ENCODE peak calls at places on chromosomes 7 and 10, in four cellular contexts. One of them, this sample, is unnamed.

GRCh38 chr7:41700044-41700471 is 2.8 kb downstream of the INHBA start:
- DNase-seq in psoas muscle: no peak
- DNase-seq in stimulated activated naive CD4-positive, alpha-beta T cell: no peak
- DNase-seq in choroid plexus epithelial cell: no peak
- DNase-seq in this sample: no peak

GRCh38 chr10:3398825-3399646 is 226.5 kb upstream of the PITRM1 start:
- DNase-seq in stimulated activated naive CD4-positive, alpha-beta T cell: no peak
- DNase-seq in choroid plexus epithelial cell: no peak
- DNase-seq in psoas muscle: no peak
- DNase-seq in this sample: no peak

GRCh38 chr7:29779017-29779416 is 27.3 kb upstream of the WIPF3 start:
- DNase-seq in choroid plexus epithelial cell: no peak
- DNase-seq in psoas muscle: no peak
- DNase-seq in stimulated activated naive CD4-positive, alpha-beta T cell: no peak
- DNase-seq in this sample: no peak

GRCh38 chr10:47252093-47252780 is 47.8 kb upstream of the GDF10 start:
- DNase-seq in choroid plexus epithelial cell: no peak
- DNase-seq in stimulated activated naive CD4-positive, alpha-beta T cell: no peak
- DNase-seq in psoas muscle: no peak
- DNase-seq in this sample: no peak

GRCh38 chr7:157845203-157845810 is 508.5 kb downstream of the DNAJB6 start:
- DNase-seq in psoas muscle: peak
- DNase-seq in choroid plexus epithelial cell: no peak
- DNase-seq in stimulated activated naive CD4-positive, alpha-beta T cell: no peak
- DNase-seq in this sample: no peak

GRCh38 chr10:103295391-103296044 is 18.6 kb downstream of the INA start:
- DNase-seq in stimulated activated naive CD4-positive, alpha-beta T cell: no peak
- DNase-seq in psoas muscle: no peak
- DNase-seq in choroid plexus epithelial cell: peak
- DNase-seq in this sample: no peak

GRCh38 chr7:131945313-131945831 is 388.9 kb upstream of the PODXL start:
- DNase-seq in stimulated activated naive CD4-positive, alpha-beta T cell: no peak
- DNase-seq in psoas muscle: peak
- DNase-seq in choroid plexus epithelial cell: peak
- DNase-seq in this sample: no peak

GRCh38 chr7:2873686-2874551 is 29.8 kb upstream of the GNA12 start:
- DNase-seq in psoas muscle: no peak
- DNase-seq in stimulated activated naive CD4-positive, alpha-beta T cell: no peak
- DNase-seq in choroid plexus epithelial cell: peak
- DNase-seq in this sample: peak

GRCh38 chr10:127346604-127347003 is 150.2 kb upstream of the INSYN2A start:
- DNase-seq in stimulated activated naive CD4-positive, alpha-beta T cell: no peak
- DNase-seq in choroid plexus epithelial cell: no peak
- DNase-seq in psoas muscle: no peak
- DNase-seq in this sample: peak

GRCh38 chr7:20064974-20065862 is 152.0 kb downstream of the MACC1 start:
- DNase-seq in stimulated activated naive CD4-positive, alpha-beta T cell: no peak
- DNase-seq in choroid plexus epithelial cell: peak
- DNase-seq in psoas muscle: no peak
- DNase-seq in this sample: peak

GRCh38 chr10:131747251-131747650 is 153.6 kb upstream of the PPP2R2D start:
- DNase-seq in stimulated activated naive CD4-positive, alpha-beta T cell: no peak
- DNase-seq in choroid plexus epithelial cell: no peak
- DNase-seq in psoas muscle: peak
- DNase-seq in this sample: no peak

GRCh38 chr7:90540406-90540805 is 55.7 kb upstream of the CDK14 start:
- DNase-seq in stimulated activated naive CD4-positive, alpha-beta T cell: no peak
- DNase-seq in psoas muscle: no peak
- DNase-seq in choroid plexus epithelial cell: no peak
- DNase-seq in this sample: no peak

GRCh38 chr10:118950190-118950658 is 79.3 kb upstream of the NANOS1 start:
- DNase-seq in choroid plexus epithelial cell: peak
- DNase-seq in stimulated activated naive CD4-positive, alpha-beta T cell: no peak
- DNase-seq in psoas muscle: no peak
- DNase-seq in this sample: no peak